ENCODE peak calls at places on chromosomes 7 and 10, in six cellular contexts. C, O, F, H, D and M are unnamed samples.

GRCh38 chr7:20229652-20230500 is 12.7 kb upstream of the MACC1 start:
- DNase-seq in C (peak; percentile 59), O (peak; percentile 83), F (no peak), H (no peak), D (peak; percentile 74), M (no peak)

GRCh38 chr10:130022501-130023299 is 58.6 kb upstream of the EBF3 start:
- DNase-seq in O (peak; percentile 17), D (peak; percentile 61), F (no peak), C (peak; percentile 79), H (no peak), M (no peak)

GRCh38 chr7:151038951-151039849 is 9.1 kb upstream of the ASIC3 start:
- DNase-seq in H (no peak), C (peak; percentile 71), F (peak; percentile 91), D (peak; percentile 85), O (peak; percentile 94), M (peak; percentile 28)

GRCh38 chr10:14200645-14201534 is 129.8 kb downstream of the FRMD4A start:
- DNase-seq in H (peak; percentile 80), O (no peak), D (peak; percentile 11), F (peak; percentile 37), C (no peak), M (peak; percentile 53)

GRCh38 chr7:80884511-80885195 is 34.2 kb downstream of the SEMA3C start:
- DNase-seq in F (no peak), D (no peak), C (no peak), O (no peak), H (no peak), M (no peak)

GRCh38 chr7:34187908-34188307 is 282.6 kb downstream of the BMPER start:
- DNase-seq in F (no peak), H (no peak), O (peak; percentile 6), C (no peak), D (no peak), M (no peak)

GRCh38 chr10:1103551-1103950 is 47.4 kb downstream of the WDR37 start:
- DNase-seq in O (no peak), D (no peak), H (no peak), C (no peak), F (no peak), M (no peak)

GRCh38 chr10:58963101-58963534 is 213.3 kb upstream of the PHYHIPL start:
- DNase-seq in D (peak; percentile 21), C (no peak), O (no peak), F (peak; percentile 38), H (peak; percentile 67), M (peak; percentile 17)

GRCh38 chr7:101985646-101986199 is 168.3 kb downstream of the CUX1 start:
- DNase-seq in C (no peak), D (no peak), H (no peak), O (no peak), F (no peak), M (peak; percentile 25)

GRCh38 chr7:30595461-30596042 is 874 bp downstream of the GARS1 start:
- DNase-seq in O (no peak), D (peak; percentile 21), C (no peak), H (no peak), F (no peak), M (no peak)

GRCh38 chr7:29102554-29103151 is 43.7 kb downstream of the CPVL start:
- DNase-seq in F (peak; percentile 84), C (peak; percentile 53), O (peak; percentile 56), D (peak; percentile 77), H (peak; percentile 81), M (peak; percentile 74)

GRCh38 chr10:46520381-46520780 is 36.1 kb downstream of the GPRIN2 start:
- DNase-seq in C (no peak), D (no peak), F (peak; percentile 4), H (peak; percentile 11), O (no peak), M (peak; percentile 1)

GRCh38 chr10:114534480-114535095 is 123.5 kb downstream of the ABLIM1 start:
- DNase-seq in H (no peak), O (no peak), F (no peak), C (no peak), D (no peak), M (no peak)

GRCh38 chr10:132558516-132559413 is 21.2 kb downstream of the INPP5A start:
- DNase-seq in F (no peak), D (no peak), O (no peak), C (no peak), H (no peak), M (no peak)

GRCh38 chr10:48525113-48525512 is 79.8 kb downstream of the ARHGAP22 start:
- DNase-seq in C (no peak), D (no peak), H (no peak), O (no peak), F (no peak), M (no peak)

GRCh38 chr10:128898133-128898915 is 568.7 kb upstream of the MGMT start:
- DNase-seq in F (no peak), D (no peak), H (no peak), O (no peak), C (no peak), M (no peak)

GRCh38 chr7:74364061-74364460 is 74.9 kb downstream of the CLIP2 start:
- DNase-seq in D (peak; percentile 26), O (no peak), H (peak; percentile 53), F (no peak), C (no peak), M (no peak)

GRCh38 chr7:134943785-134944400 is 42.4 kb upstream of the AGBL3 start:
- DNase-seq in O (no peak), C (no peak), H (no peak), D (peak; percentile 42), F (peak; percentile 13), M (no peak)

GRCh38 chr7:3338161-3338560 is 37.1 kb downstream of the SDK1 start:
- DNase-seq in C (no peak), F (no peak), H (no peak), D (peak; percentile 20), O (no peak), M (no peak)

GRCh38 chr10:128087146-128087883 is 38.9 kb downstream of the MKI67 start:
- DNase-seq in F (no peak), D (no peak), H (no peak), O (no peak), C (no peak), M (no peak)

GRCh38 chr10:130341325-130341724 is 205.1 kb downstream of the GLRX3 start:
- DNase-seq in O (no peak), H (no peak), C (no peak), D (no peak), F (no peak), M (peak; percentile 66)

GRCh38 chr7:86942081-86942480 is 117.4 kb downstream of the ELAPOR2 start:
- DNase-seq in D (no peak), O (no peak), F (no peak), C (no peak), H (no peak), M (no peak)

GRCh38 chr7:153090757-153091156 is 331.2 kb downstream of the ACTR3B start:
- DNase-seq in D (no peak), F (no peak), C (no peak), O (no peak), H (no peak), M (no peak)

GRCh38 chr7:45219801-45220200 is 62.2 kb downstream of the RAMP3 start:
- DNase-seq in O (no peak), F (no peak), D (no peak), C (no peak), H (no peak), M (no peak)

GRCh38 chr10:59880019-59880717 is 26.2 kb downstream of the CCDC6 start:
- DNase-seq in H (no peak), C (no peak), D (no peak), O (no peak), F (no peak), M (no peak)

GRCh38 chr10:114223066-114223465 is 16.0 kb upstream of the VWA2 start:
- DNase-seq in C (no peak), H (no peak), F (no peak), O (no peak), D (no peak), M (no peak)

GRCh38 chr7:100351657-100352058 is 6.3 kb upstream of the PILRB start:
- DNase-seq in F (no peak), C (no peak), O (no peak), D (no peak), H (no peak), M (no peak)

GRCh38 chr7:142012825-142013506 is 17.3 kb downstream of the MGAM start:
- DNase-seq in D (peak; percentile 45), H (peak; percentile 15), C (no peak), O (peak; percentile 47), F (no peak), M (no peak)

GRCh38 chr7:87784424-87784823 is 91.7 kb downstream of the SLC25A40 start:
- DNase-seq in D (peak; percentile 11), F (no peak), C (no peak), O (peak; percentile 9), H (no peak), M (no peak)

DNA sequence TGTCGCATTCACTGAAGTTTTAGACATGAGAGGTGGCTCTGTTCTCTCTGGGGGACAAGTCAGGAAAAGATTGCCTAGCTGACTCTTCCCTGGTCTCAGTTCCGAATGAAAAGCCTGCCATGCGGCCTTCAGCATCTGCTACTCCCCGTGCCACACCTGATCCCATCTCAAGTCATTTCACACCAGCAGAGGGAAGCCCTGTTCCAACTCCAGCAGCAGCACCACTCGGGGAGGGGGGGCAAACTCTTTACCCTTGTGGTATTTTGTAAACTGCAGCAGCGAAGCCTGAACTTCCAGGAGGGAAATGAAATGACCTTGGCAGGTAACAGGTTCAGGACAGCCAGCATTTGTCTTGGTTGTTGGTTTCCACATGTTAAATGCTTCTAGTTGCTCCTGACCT is 13.8 kb downstream of the LRRC4 start:
- DNase-seq in O (no peak), H (no peak), F (peak; percentile 11), C (no peak), D (no peak), M (no peak)
- TF ChIP-seq CTCF in O (peak; percentile 10), H (no peak), F (no peak), C (no peak), D (no peak), M (no peak)

GRCh38 chr10:116696919-116697318 is 45.4 kb downstream of the HSPA12A start:
- DNase-seq in D (no peak), H (no peak), O (no peak), C (no peak), F (no peak), M (no peak)

GRCh38 chr10:116698364-116698763 is 44.0 kb downstream of the HSPA12A start:
- DNase-seq in F (no peak), H (no peak), D (no peak), O (no peak), C (no peak), M (no peak)

GRCh38 chr10:116699783-116700150 is 42.6 kb downstream of the HSPA12A start:
- DNase-seq in F (no peak), H (no peak), O (no peak), C (no peak), D (no peak), M (no peak)

GRCh38 chr10:116699049-116699782 is 43.1 kb downstream of the HSPA12A start:
- DNase-seq in D (no peak), F (no peak), O (no peak), C (no peak), H (no peak), M (no peak)

GRCh38 chr10:116697816-116698215 is 44.5 kb downstream of the HSPA12A start:
- DNase-seq in F (no peak), O (no peak), C (no peak), D (no peak), H (no peak), M (no peak)
- TF ChIP-seq CTCF in F (no peak), O (no peak), C (no peak), D (no peak), H (no peak), M (no peak)

GRCh38 chr10:127029061-127029460 is 123.8 kb downstream of the DOCK1 start:
- DNase-seq in O (no peak), H (no peak), C (no peak), F (no peak), D (no peak), M (no peak)
- TF ChIP-seq CTCF in O (no peak), H (no peak), C (no peak), F (no peak), D (no peak), M (no peak)

GRCh38 chr10:31353574-31353973 is 34.6 kb downstream of the ZEB1 start:
- DNase-seq in H (no peak), F (peak; percentile 49), O (peak; percentile 43), D (peak; percentile 67), C (peak; percentile 16), M (no peak)
- TF ChIP-seq CTCF in H (no peak), F (no peak), O (no peak), D (peak; percentile 14), C (peak; percentile 13), M (no peak)